ENCODE peak calls at places on chromosomes 6 and 20, in four cellular contexts. Y, N, X and K are unnamed samples.

GRCh38 chr20:50302463-50303041 is 111.9 kb downstream of the CEBPB start:
- DNase-seq in Y (no peak), N (no peak), X (no peak), K (no peak)

GRCh38 chr6:16633465-16633864 is 127.8 kb downstream of the ATXN1 start:
- DNase-seq in Y (no peak), X (no peak), N (no peak), K (no peak)

GRCh38 chr6:116648161-116648560 is 20.4 kb downstream of the ZUP1 start:
- DNase-seq in Y (peak; percentile 25), N (no peak), X (no peak), K (no peak)

GRCh38 chr6:84568971-84569370 is 195.4 kb downstream of the TBX18 start:
- DNase-seq in X (no peak), N (no peak), Y (no peak), K (no peak)

GRCh38 chr6:2566048-2566447 is 184.7 kb downstream of the MYLK4 start:
- DNase-seq in Y (no peak), N (no peak), X (no peak), K (no peak)

GRCh38 chr6:3369985-3370360 is 86.9 kb downstream of the SLC22A23 start:
- DNase-seq in Y (no peak), N (no peak), X (no peak), K (no peak)

GRCh38 chr6:82487895-82488294 is 124.3 kb downstream of the TPBG start:
- DNase-seq in X (no peak), Y (no peak), N (no peak), K (no peak)

GRCh38 chr6:133241901-133242760 is 974 bp downstream of the EYA4 start:
- DNase-seq in X (no peak), N (no peak), Y (no peak), K (no peak)

GRCh38 chr6:9576521-9576920 is 838.4 kb downstream of the TFAP2A start:
- DNase-seq in Y (no peak), X (no peak), N (no peak), K (no peak)

GRCh38 chr6:107293421-107293820 is 165.9 kb downstream of the PDSS2 start:
- DNase-seq in Y (no peak), X (no peak), N (no peak), K (no peak)

GRCh38 chr20:37873909-37874308 is 29.0 kb upstream of the VSTM2L start:
- DNase-seq in N (no peak), Y (no peak), X (no peak), K (no peak)

GRCh38 chr6:7311920-7312615 is 931 bp downstream of the SSR1 start:
- DNase-seq in Y (peak; percentile 8), X (no peak), N (no peak), K (peak; percentile 7)

GRCh38 chr20:61979090-61979489 is 86.6 kb downstream of the TAF4 start:
- DNase-seq in N (no peak), Y (no peak), X (no peak), K (no peak)

GRCh38 chr20:41643504-41643938 is 25.3 kb upstream of the CHD6 start:
- DNase-seq in N (peak; percentile 27), X (no peak), Y (peak; percentile 62), K (peak; percentile 76)

GRCh38 chr20:32040142-32040953 is 11.7 kb upstream of the HCK start:
- DNase-seq in X (no peak), Y (no peak), N (no peak), K (no peak)

GRCh38 chr20:62358171-62358719 is 8.9 kb downstream of the LAMA5 start:
- DNase-seq in X (no peak), Y (no peak), N (no peak), K (no peak)

GRCh38 chr6:144847906-144848305 is 562.8 kb downstream of the UTRN start:
- DNase-seq in N (no peak), X (no peak), Y (no peak), K (no peak)

GRCh38 chr6:11598687-11599086 is 61.1 kb downstream of the TMEM170B start:
- DNase-seq in Y (no peak), N (no peak), X (no peak), K (no peak)

GRCh38 chr6:154961141-154961540 is 34.0 kb upstream of the TIAM2 start:
- DNase-seq in Y (no peak), X (no peak), N (no peak), K (no peak)

GRCh38 chr6:45569210-45569945 is 191.6 kb upstream of the SUPT3H start:
- DNase-seq in N (no peak), X (no peak), Y (no peak), K (peak; percentile 96)

GRCh38 chr6:14435291-14435690 is 317.7 kb downstream of the CD83 start:
- DNase-seq in Y (no peak), N (no peak), X (no peak), K (no peak)

GRCh38 chr20:39225536-39225935 is 263.4 kb downstream of the DHX35 start:
- DNase-seq in Y (no peak), N (no peak), X (no peak), K (no peak)

GRCh38 chr20:20823469-20823868 is 111.0 kb upstream of the RALGAPA2 start:
- DNase-seq in N (no peak), Y (no peak), X (no peak), K (no peak)

GRCh38 chr6:15036690-15037245 is 209.1 kb upstream of the JARID2 start:
- DNase-seq in N (peak; percentile 38), Y (no peak), X (peak; percentile 30), K (peak; percentile 18)

GRCh38 chr6:148395583-148396101 is 53.0 kb downstream of the SASH1 start:
- DNase-seq in Y (no peak), N (no peak), X (no peak), K (no peak)

GRCh38 chr6:101445527-101445926 is 52.0 kb downstream of the GRIK2 start:
- DNase-seq in X (no peak), Y (no peak), N (no peak), K (no peak)

GRCh38 chr20:20594171-20594530 is 118.3 kb downstream of the RALGAPA2 start:
- DNase-seq in Y (no peak), X (no peak), N (no peak), K (no peak)

GRCh38 chr6:54448617-54449016 is 140.4 kb downstream of the TINAG start:
- DNase-seq in Y (no peak), X (no peak), N (no peak), K (no peak)

GRCh38 chr6:169960891-169961611 is 209.6 kb downstream of the ERMARD start:
- DNase-seq in Y (no peak), X (no peak), N (peak; percentile 1), K (no peak)

GRCh38 chr6:2469428-2469827 is 224.0 kb upstream of the GMDS start:
- DNase-seq in X (no peak), Y (no peak), N (no peak), K (no peak)

GRCh38 chr6:46014511-46015118 is 1.0 kb downstream of the CLIC5 start:
- DNase-seq in X (no peak), N (no peak), Y (no peak), K (no peak)

GRCh38 chr20:53001502-53002301 is 29.5 kb downstream of the TSHZ2 start:
- DNase-seq in X (no peak), N (no peak), Y (no peak), K (no peak)

GRCh38 chr6:33199687-33200233 is 705 bp downstream of the RXRB start:
- DNase-seq in Y (peak; percentile 31), N (no peak), X (no peak), K (no peak)

GRCh38 chr6:22036267-22036666 is 260.6 kb downstream of the PRL start:
- DNase-seq in X (no peak), N (peak; percentile 42), Y (no peak), K (peak; percentile 95)

GRCh38 chr6:34115396-34116314 is 30.2 kb downstream of the GRM4 start:
- DNase-seq in X (no peak), Y (no peak), N (no peak), K (no peak)

DNA sequence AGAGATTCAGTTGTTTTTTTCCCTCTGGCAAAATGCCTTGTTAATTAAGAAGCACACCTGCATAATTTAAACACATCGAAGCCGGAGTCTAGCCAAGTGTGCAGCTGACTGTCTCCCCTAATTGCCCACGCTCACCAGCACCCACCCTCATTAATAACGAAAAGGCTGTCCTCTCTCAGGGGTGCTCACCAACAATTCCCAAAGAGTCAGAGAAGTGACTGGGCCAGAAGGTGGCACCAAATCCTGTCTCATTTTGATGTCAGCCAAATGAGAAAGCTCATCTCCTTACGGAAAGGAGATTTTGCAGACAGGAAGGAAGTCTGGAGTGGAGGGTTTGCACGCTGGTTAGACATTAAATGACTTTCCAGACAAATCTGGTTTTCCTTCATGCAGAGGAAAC is 60.7 kb upstream of the MC3R start:
- DNase-seq in X (no peak), Y (no peak), N (no peak), K (no peak)
- TF ChIP-seq CTCF in X (peak; percentile 27), Y (peak; percentile 3), N (no peak), K (no peak)

GRCh38 chr6:110414669-110415296 is 592 bp downstream of the DDO start:
- DNase-seq in X (no peak), Y (no peak), N (no peak), K (no peak)
- H3K4me3 ChIP-seq in X (peak overlapping the region; percentile 61), Y (no peak overlapping the region), N (peak overlapping the region; percentile 27), K (no peak overlapping the region)

GRCh38 chr6:37222125-37222967 is 35.2 kb upstream of the TBC1D22B start:
- DNase-seq in Y (peak; percentile 86), N (peak; percentile 93), X (peak; percentile 28), K (peak; percentile 77)
- TF ChIP-seq CTCF in Y (no peak), N (no peak), X (no peak), K (no peak)

GRCh38 chr20:59402697-59403096 is 102.3 kb downstream of the EDN3 start:
- DNase-seq in X (no peak), N (peak; percentile 35), Y (no peak), K (no peak)
- H3K4me3 ChIP-seq in X (peak overlapping the region; percentile 53), N (no peak overlapping the region), Y (no peak overlapping the region), K (no peak overlapping the region)

GRCh38 chr6:48281217-48281616 is 170.2 kb upstream of the PTCHD4 start:
- DNase-seq in X (no peak), N (no peak), Y (no peak), K (no peak)
- TF ChIP-seq CTCF in X (no peak), N (no peak), Y (no peak), K (no peak)

GRCh38 chr6:111743859-111744692 is 129.2 kb downstream of the FYN start:
- DNase-seq in Y (peak; percentile 78), X (no peak), N (no peak), K (no peak)
- H3K4me3 ChIP-seq in Y (no peak overlapping the region), X (peak overlapping the region; percentile 39), N (no peak overlapping the region), K (no peak overlapping the region)

GRCh38 chr6:68343901-68344300 is 291.2 kb upstream of the ADGRB3 start:
- DNase-seq in N (no peak), X (no peak), Y (peak; percentile 34), K (peak; percentile 17)
- TF ChIP-seq CTCF in N (no peak), X (no peak), Y (peak; percentile 84), K (peak; percentile 80)

DNA sequence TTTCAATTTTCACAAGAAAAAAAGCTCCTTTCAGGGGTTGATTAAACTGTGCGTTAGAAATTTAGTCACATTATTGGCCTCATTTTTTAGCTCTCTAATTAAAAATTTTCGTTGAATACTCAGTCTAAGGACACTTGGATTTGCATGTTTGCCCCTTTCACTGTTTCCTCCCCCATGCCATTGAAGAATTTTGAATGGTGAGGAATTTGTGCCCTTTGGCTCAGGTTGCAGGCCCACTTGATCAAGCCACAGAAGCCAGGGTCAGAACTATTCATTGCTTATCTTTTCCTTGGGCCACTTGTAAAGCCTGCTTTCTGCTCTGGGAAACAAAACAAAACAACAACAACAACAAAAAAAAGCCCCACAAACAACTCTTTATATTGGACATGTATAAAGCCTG is 12.2 kb downstream of the LIN28B start:
- DNase-seq in X (no peak), N (no peak), Y (no peak), K (no peak)
- H3K4me3 ChIP-seq in X (no peak overlapping the region), N (no peak overlapping the region), Y (no peak overlapping the region), K (no peak overlapping the region)